ENCODE peak calls at places on chromosomes 2 and 18, in four cellular contexts. U is testis; X is activated CD4-positive, CD25-positive, alpha-beta regulatory T cell treated with anti-CD3 and anti-CD28 coated beads, Interleukin-2, amount 50 U/mL, for 72 hours; P is amygdala. C is an unnamed sample.

GRCh38 chr2:32135409-32135808 is 30.3 kb upstream of the SLC30A6 start:
- DNase-seq in U (no peak), X (no peak), P (no peak), C (no peak)

GRCh38 chr2:72157871-72158771 is 10.5 kb upstream of the CYP26B1 start:
- DNase-seq in U (no peak), X (no peak), P (no peak), C (no peak)

GRCh38 chr18:78780719-78781600 is 198.7 kb upstream of the SALL3 start:
- DNase-seq in U (no peak), X (no peak), P (no peak), C (no peak)

GRCh38 chr18:27695509-27695908 is 481.4 kb downstream of the CDH2 start:
- DNase-seq in U (no peak), X (no peak), P (no peak), C (no peak)

GRCh38 chr2:174835797-174836255 is 71.6 kb upstream of the CHRNA1 start:
- DNase-seq in U (no peak), X (no peak), P (no peak), C (no peak)

GRCh38 chr2:9548506-9548905 is 7.1 kb downstream of the ADAM17 start:
- DNase-seq in U (no peak), X (no peak), P (no peak), C (no peak)

GRCh38 chr18:51234117-51235010 is 36.9 kb upstream of the MEX3C start:
- DNase-seq in U (no peak), X (no peak), P (no peak), C (no peak)

GRCh38 chr2:226705133-226705886 is 94.3 kb downstream of the IRS1 start:
- DNase-seq in U (no peak), X (no peak), P (no peak), C (no peak)

GRCh38 chr2:165406053-165406628 is 63.4 kb upstream of the CSRNP3 start:
- DNase-seq in U (no peak), X (no peak), P (no peak), C (no peak)

GRCh38 chr2:42964444-42965081 is 172.2 kb upstream of the HAAO start:
- DNase-seq in U (no peak), X (no peak), P (peak), C (peak)

GRCh38 chr2:54897420-54898310 is 152.6 kb downstream of the RTN4 start:
- DNase-seq in U (no peak), X (no peak), P (no peak), C (no peak)

GRCh38 chr2:105338020-105338385 is 663 bp downstream of the C2orf49 start:
- DNase-seq in U (no peak), X (no peak), P (no peak), C (no peak)

GRCh38 chr2:37377187-37377532 is 32.7 kb downstream of the QPCT start:
- DNase-seq in U (no peak), X (no peak), P (no peak), C (no peak)

GRCh38 chr2:223488814-223489213 is 113.3 kb downstream of the SCG2 start:
- DNase-seq in U (no peak), X (no peak), P (no peak), C (peak)

GRCh38 chr2:62423235-62423634 is 82.8 kb downstream of the TMEM17 start:
- DNase-seq in U (no peak), X (no peak), P (no peak), C (peak)

GRCh38 chr18:79890638-79891037 is 60.8 kb downstream of the SLC66A2 start:
- DNase-seq in U (no peak), X (no peak), P (no peak), C (no peak)

GRCh38 chr2:84792856-84793522 is 87.9 kb downstream of the TRABD2A start:
- DNase-seq in U (no peak), X (no peak), P (no peak), C (no peak)

GRCh38 chr18:10381951-10382350 is 72.5 kb upstream of the APCDD1 start:
- DNase-seq in U (no peak), X (no peak), P (no peak), C (no peak)

GRCh38 chr2:68390114-68390513 is 25.0 kb downstream of the PLEK start:
- DNase-seq in U (no peak), X (no peak), P (no peak), C (no peak)

GRCh38 chr2:2649109-2650072 is 318.3 kb upstream of the MYT1L start:
- DNase-seq in U (no peak), X (no peak), P (no peak), C (no peak)